ENCODE peak calls at places on chromosomes 4 and X, in five cellular contexts. One of them, this sample, is unnamed.

GRCh38 chrX:74422029-74422352 is 698 bp downstream of the SLC16A2 start:
- DNase-seq in lung: no peak
- DNase-seq in tibial nerve: no peak
- DNase-seq in stomach: no peak
- DNase-seq in suprapubic skin: no peak
- DNase-seq in this sample: no peak

GRCh38 chr4:76570141-76570989 is 135.3 kb downstream of the SHROOM3 start:
- DNase-seq in lung: no peak
- DNase-seq in tibial nerve: no peak
- DNase-seq in stomach: no peak
- DNase-seq in suprapubic skin: no peak
- DNase-seq in this sample: peak; percentile 52

GRCh38 chr4:72569719-72570235 is 756 bp upstream of the ADAMTS3 start:
- DNase-seq in lung: no peak
- DNase-seq in tibial nerve: peak; percentile 8
- DNase-seq in stomach: no peak
- DNase-seq in suprapubic skin: no peak
- DNase-seq in this sample: no peak

GRCh38 chr4:141540643-141541042 is 95.7 kb upstream of the IL15 start:
- DNase-seq in lung: no peak
- DNase-seq in tibial nerve: no peak
- DNase-seq in stomach: no peak
- DNase-seq in suprapubic skin: no peak
- DNase-seq in this sample: peak; percentile 39

GRCh38 chr4:150982557-150983233 is 32.4 kb downstream of the LRBA start:
- DNase-seq in lung: no peak
- DNase-seq in tibial nerve: no peak
- DNase-seq in stomach: no peak
- DNase-seq in suprapubic skin: no peak
- DNase-seq in this sample: no peak

GRCh38 chrX:5674036-5674435 is 554.6 kb downstream of the NLGN4X start:
- DNase-seq in lung: no peak
- DNase-seq in tibial nerve: no peak
- DNase-seq in stomach: no peak
- DNase-seq in suprapubic skin: no peak
- DNase-seq in this sample: no peak

GRCh38 chr4:146235654-146236570 is 21.6 kb downstream of the REELD1 start:
- DNase-seq in lung: peak; percentile 43
- DNase-seq in tibial nerve: peak; percentile 61
- DNase-seq in stomach: no peak
- DNase-seq in suprapubic skin: no peak
- DNase-seq in this sample: no peak

GRCh38 chr4:55980725-55981124 is 32.0 kb downstream of the CEP135 start:
- DNase-seq in lung: no peak
- DNase-seq in tibial nerve: no peak
- DNase-seq in stomach: no peak
- DNase-seq in suprapubic skin: no peak
- DNase-seq in this sample: no peak

GRCh38 chr4:20904966-20905365 is 204.7 kb downstream of the PACRGL start:
- DNase-seq in lung: no peak
- DNase-seq in tibial nerve: no peak
- DNase-seq in stomach: no peak
- DNase-seq in suprapubic skin: no peak
- DNase-seq in this sample: no peak

GRCh38 chr4:10667651-10668341 is 16.8 kb downstream of the CLNK start:
- DNase-seq in lung: no peak
- DNase-seq in tibial nerve: no peak
- DNase-seq in stomach: no peak
- DNase-seq in suprapubic skin: no peak
- DNase-seq in this sample: no peak

GRCh38 chrX:1178580-1179057 is 33.8 kb downstream of the CRLF2 start:
- DNase-seq in lung: no peak
- DNase-seq in tibial nerve: no peak
- DNase-seq in stomach: no peak
- DNase-seq in suprapubic skin: no peak
- DNase-seq in this sample: no peak

GRCh38 chr4:102734591-102735385 is 26.0 kb downstream of the MANBA start:
- DNase-seq in lung: no peak
- DNase-seq in tibial nerve: no peak
- DNase-seq in stomach: peak; percentile 28
- DNase-seq in suprapubic skin: no peak
- DNase-seq in this sample: no peak

GRCh38 chr4:102735578-102735977 is 25.2 kb downstream of the MANBA start:
- DNase-seq in lung: no peak
- DNase-seq in tibial nerve: no peak
- DNase-seq in stomach: no peak
- DNase-seq in suprapubic skin: no peak
- DNase-seq in this sample: no peak

GRCh38 chr4:102734116-102734515 is 26.7 kb downstream of the MANBA start:
- DNase-seq in lung: no peak
- DNase-seq in tibial nerve: no peak
- DNase-seq in stomach: no peak
- DNase-seq in suprapubic skin: no peak
- DNase-seq in this sample: no peak

GRCh38 chr4:102732678-102733445 is 27.9 kb downstream of the MANBA start:
- DNase-seq in lung: no peak
- DNase-seq in tibial nerve: no peak
- DNase-seq in stomach: no peak
- DNase-seq in suprapubic skin: no peak
- DNase-seq in this sample: no peak

DNA sequence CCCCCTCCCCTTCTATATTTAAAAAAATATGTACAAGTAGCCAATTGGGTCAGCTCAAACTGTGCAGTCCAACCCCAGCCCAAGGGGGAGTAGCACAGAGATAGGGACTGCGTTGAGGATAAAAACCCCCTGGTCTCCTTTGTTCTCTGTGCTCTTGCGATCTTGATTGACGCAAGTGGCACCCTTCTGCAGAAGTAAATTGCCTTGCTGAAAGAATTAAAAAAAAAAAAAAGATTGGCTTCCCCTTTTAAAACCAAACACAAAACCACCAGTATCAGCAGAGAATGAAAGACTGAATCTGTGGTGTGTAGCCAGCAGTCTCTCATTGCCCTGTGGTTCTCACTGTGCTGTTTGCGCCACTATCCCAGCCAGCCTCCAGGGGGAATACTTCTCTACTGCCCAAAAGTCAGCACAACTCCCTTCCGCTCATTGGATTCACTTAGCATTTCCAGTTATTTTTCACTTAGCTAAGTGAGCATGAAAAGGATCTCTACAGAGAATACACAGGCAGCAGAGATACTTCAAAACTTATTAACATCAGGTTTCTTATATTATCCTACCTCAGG is 29.7 kb downstream of the MANBA start:
- DNase-seq in lung: no peak
- DNase-seq in tibial nerve: no peak
- DNase-seq in stomach: no peak
- DNase-seq in suprapubic skin: no peak
- DNase-seq in this sample: no peak
- H3K4me3 ChIP-seq in lung: no peak overlapping the region
- H3K4me3 ChIP-seq in tibial nerve: no peak overlapping the region
- H3K4me3 ChIP-seq in stomach: no peak overlapping the region
- H3K4me3 ChIP-seq in suprapubic skin: no peak overlapping the region
- H3K4me3 ChIP-seq in this sample: no peak overlapping the region

DNA sequence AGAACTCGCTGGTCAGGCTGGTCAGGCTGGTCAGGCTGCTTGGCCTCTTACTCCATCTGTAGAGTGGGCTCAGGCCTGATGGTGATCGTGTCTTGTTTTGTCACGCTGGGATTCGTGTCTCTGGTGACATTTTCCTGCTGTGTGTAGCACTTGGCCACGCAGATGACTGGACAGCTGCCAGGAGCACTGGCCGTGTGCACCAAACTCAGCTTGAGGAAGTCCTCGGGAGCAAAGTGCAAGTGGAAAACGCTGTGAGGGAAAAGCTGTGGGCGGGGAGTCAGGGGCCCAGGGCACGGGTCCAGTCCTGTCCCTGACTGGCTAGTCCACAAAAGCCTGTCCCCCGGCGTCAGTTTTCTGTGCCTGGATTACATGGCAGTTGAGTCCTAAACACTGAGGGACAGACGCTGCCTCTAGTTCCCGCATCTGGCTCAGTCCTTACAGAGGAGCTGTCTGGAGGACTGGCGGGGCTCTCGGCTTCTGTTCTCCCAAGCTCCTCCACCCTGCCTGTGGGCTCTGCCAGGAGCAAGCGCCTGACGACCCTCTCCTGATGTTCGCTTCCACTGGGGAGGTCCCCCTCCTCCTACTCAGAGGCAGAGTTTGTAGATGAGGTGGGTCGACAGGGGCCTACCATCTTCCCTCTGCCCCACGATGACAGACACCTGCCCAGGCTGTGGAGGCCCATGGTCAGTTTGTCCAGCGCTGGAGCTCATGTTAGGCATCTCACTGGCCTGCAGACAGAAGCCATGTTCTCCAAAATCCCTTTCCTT is 35.9 kb upstream of the GRPEL1 start:
- DNase-seq in lung: peak; percentile 63
- DNase-seq in tibial nerve: peak; percentile 61
- DNase-seq in stomach: peak; percentile 89
- DNase-seq in suprapubic skin: no peak
- DNase-seq in this sample: no peak
- TF ChIP-seq CTCF in lung: no peak
- TF ChIP-seq CTCF in tibial nerve: no peak
- TF ChIP-seq CTCF in stomach: no peak
- TF ChIP-seq CTCF in suprapubic skin: no peak
- TF ChIP-seq CTCF in this sample: no peak

GRCh38 chr4:33722254-33722653 is 2522.1 kb downstream of the ARAP2 start:
- DNase-seq in lung: no peak
- DNase-seq in tibial nerve: no peak
- DNase-seq in stomach: no peak
- DNase-seq in suprapubic skin: no peak
- DNase-seq in this sample: peak; percentile 63
- H3K4me3 ChIP-seq in lung: no peak overlapping the region
- H3K4me3 ChIP-seq in tibial nerve: no peak overlapping the region
- H3K4me3 ChIP-seq in stomach: no peak overlapping the region
- H3K4me3 ChIP-seq in suprapubic skin: no peak overlapping the region
- H3K4me3 ChIP-seq in this sample: no peak overlapping the region

DNA sequence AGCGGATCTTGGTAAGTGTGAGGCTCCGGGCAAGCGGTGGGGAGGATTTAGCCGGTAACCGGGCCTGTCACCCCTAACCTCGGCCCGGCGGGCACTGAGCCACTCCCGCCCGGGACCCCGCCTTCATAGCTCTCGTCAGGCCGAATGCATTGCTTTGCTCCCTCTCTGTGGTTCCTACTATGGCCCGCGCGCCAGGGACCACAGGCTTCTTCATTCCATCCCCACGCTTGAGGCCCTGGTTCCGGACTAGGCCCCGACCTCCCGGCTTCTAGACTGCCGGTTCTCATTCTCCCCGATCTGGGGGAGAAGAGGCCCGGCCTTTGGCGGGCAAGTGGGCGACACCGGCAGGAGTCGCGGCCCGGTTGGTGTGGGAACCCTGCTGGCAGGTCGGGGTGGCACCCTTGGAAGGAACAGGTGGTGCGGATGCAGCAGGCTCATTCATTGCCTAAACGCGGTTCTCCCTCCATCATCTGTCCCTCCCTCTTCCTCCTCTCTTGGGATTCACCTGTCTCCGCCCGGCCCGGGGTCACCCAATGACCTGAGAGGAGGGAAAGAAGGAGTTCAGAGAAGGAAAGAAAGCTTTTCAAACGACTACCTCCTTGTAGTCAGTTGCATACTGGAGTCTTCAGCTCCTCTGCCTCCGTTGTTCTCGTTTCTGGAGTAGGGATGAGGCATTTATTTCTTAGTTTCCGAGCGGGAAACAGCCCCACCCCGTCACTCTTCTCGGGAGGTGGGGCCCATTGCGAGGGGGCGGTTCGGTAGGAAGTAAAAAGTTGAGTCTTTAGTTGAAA is at the start of gene NDUFC1:
- DNase-seq in lung: peak; percentile 46
- DNase-seq in tibial nerve: peak; percentile 38
- DNase-seq in stomach: peak; percentile 54
- DNase-seq in suprapubic skin: peak; percentile 81
- DNase-seq in this sample: peak; percentile 45
- TF ChIP-seq CTCF in lung: no peak
- TF ChIP-seq CTCF in tibial nerve: no peak
- TF ChIP-seq CTCF in stomach: no peak
- TF ChIP-seq CTCF in suprapubic skin: no peak
- TF ChIP-seq CTCF in this sample: peak; percentile 34

GRCh38 chr4:4888695-4889094 is 29.2 kb downstream of the MSX1 start:
- DNase-seq in lung: no peak
- DNase-seq in tibial nerve: no peak
- DNase-seq in stomach: no peak
- DNase-seq in suprapubic skin: peak; percentile 29
- DNase-seq in this sample: no peak
- H3K4me3 ChIP-seq in lung: no peak overlapping the region
- H3K4me3 ChIP-seq in tibial nerve: no peak overlapping the region
- H3K4me3 ChIP-seq in stomach: no peak overlapping the region
- H3K4me3 ChIP-seq in suprapubic skin: no peak overlapping the region
- H3K4me3 ChIP-seq in this sample: no peak overlapping the region

GRCh38 chr4:18695733-18696527 is 674.4 kb upstream of the LCORL start:
- DNase-seq in lung: no peak
- DNase-seq in tibial nerve: no peak
- DNase-seq in stomach: no peak
- DNase-seq in suprapubic skin: no peak
- DNase-seq in this sample: no peak
- TF ChIP-seq CTCF in lung: no peak
- TF ChIP-seq CTCF in tibial nerve: no peak
- TF ChIP-seq CTCF in stomach: no peak
- TF ChIP-seq CTCF in suprapubic skin: no peak
- TF ChIP-seq CTCF in this sample: no peak

GRCh38 chr4:110631582-110632505 is 9.0 kb upstream of the PITX2 start:
- DNase-seq in lung: peak; percentile 71
- DNase-seq in tibial nerve: peak; percentile 45
- DNase-seq in stomach: peak; percentile 74
- DNase-seq in suprapubic skin: peak; percentile 83
- DNase-seq in this sample: peak; percentile 89
- H3K4me3 ChIP-seq in lung: no peak overlapping the region
- H3K4me3 ChIP-seq in tibial nerve: peak overlapping the region; percentile 9
- H3K4me3 ChIP-seq in stomach: peak overlapping the region; percentile 29
- H3K4me3 ChIP-seq in suprapubic skin: peak overlapping the region; percentile 31
- H3K4me3 ChIP-seq in this sample: peak overlapping the region; percentile 60

GRCh38 chr4:170089743-170090666 is at the start of gene AADAT:
- DNase-seq in lung: peak; percentile 82
- DNase-seq in tibial nerve: peak; percentile 65
- DNase-seq in stomach: peak; percentile 69
- DNase-seq in suprapubic skin: peak; percentile 83
- DNase-seq in this sample: peak; percentile 72
- TF ChIP-seq CTCF in lung: peak; percentile 35
- TF ChIP-seq CTCF in tibial nerve: peak; percentile 56
- TF ChIP-seq CTCF in stomach: no peak
- TF ChIP-seq CTCF in suprapubic skin: peak; percentile 22
- TF ChIP-seq CTCF in this sample: peak; percentile 76

This sample was measured in fibroblast of the aortic adventitia.